ENCODE peak calls at places on chromosome 7, in six cellular contexts. D is tibial artery, O is BE2C, S is cardiac fibroblast, T is fibroblast of the aortic adventitia, J is retinal pigment epithelial cell. R is an unnamed sample.

GRCh38 chr7:137539111-137539715 is 195.7 kb upstream of the PTN start:
- DNase-seq in D (no peak), O (no peak), S (peak), T (peak), J (peak), R (no peak)

GRCh38 chr7:45585628-45586027 is 11.5 kb downstream of the ADCY1 start:
- DNase-seq in D (no peak), O (no peak), S (no peak), T (no peak), J (no peak), R (no peak)

GRCh38 chr7:38178695-38179344 is 775 bp downstream of the STARD3NL start:
- DNase-seq in D (no peak), O (no peak), S (peak), T (peak), J (no peak), R (no peak)

GRCh38 chr7:139582671-139583155 is 59.2 kb downstream of the CLEC2L start:
- DNase-seq in D (no peak), O (no peak), S (no peak), T (no peak), J (no peak), R (no peak)

GRCh38 chr7:50342616-50343114 is 38.1 kb downstream of the IKZF1 start:
- DNase-seq in D (no peak), O (no peak), S (no peak), T (no peak), J (no peak), R (no peak)

GRCh38 chr7:94580601-94581000 is 71.0 kb downstream of the CASD1 start:
- DNase-seq in D (no peak), O (no peak), S (peak), T (peak), J (peak), R (no peak)

GRCh38 chr7:15046851-15047250 is 144.3 kb upstream of the DGKB start:
- DNase-seq in D (no peak), O (no peak), S (no peak), T (no peak), J (no peak), R (no peak)

GRCh38 chr7:6556196-6556595 is 4.9 kb upstream of the GRID2IP start:
- DNase-seq in D (no peak), O (no peak), S (no peak), T (no peak), J (no peak), R (no peak)

GRCh38 chr7:668139-668871 is 58.2 kb upstream of the DNAAF5 start:
- DNase-seq in D (peak), O (no peak), S (peak), T (peak), J (no peak), R (no peak)

GRCh38 chr7:108263364-108263951 is 133.3 kb upstream of the LAMB4 start:
- DNase-seq in D (no peak), O (peak), S (no peak), T (no peak), J (no peak), R (no peak)

GRCh38 chr7:31935115-31935514 is 135.1 kb downstream of the PDE1C start:
- DNase-seq in D (no peak), O (no peak), S (no peak), T (no peak), J (no peak), R (no peak)

GRCh38 chr7:684416-684815 is 42.1 kb upstream of the DNAAF5 start:
- DNase-seq in D (no peak), O (no peak), S (no peak), T (no peak), J (no peak), R (no peak)

GRCh38 chr7:74627699-74628411 is 29.7 kb upstream of the GTF2I start:
- DNase-seq in D (no peak), O (peak), S (peak), T (peak), J (peak), R (no peak)

GRCh38 chr7:76268376-76268775 is 34.1 kb upstream of the HSPB1 start:
- DNase-seq in D (no peak), O (no peak), S (no peak), T (no peak), J (no peak), R (no peak)

GRCh38 chr7:2757904-2758672 is 70.1 kb downstream of the AMZ1 start:
- DNase-seq in D (peak), O (peak), S (peak), T (peak), J (peak), R (peak)

GRCh38 chr7:67423058-67423457 is 426.4 kb downstream of the TYW1 start:
- DNase-seq in D (no peak), O (peak), S (no peak), T (no peak), J (no peak), R (no peak)

GRCh38 chr7:121133444-121133843 is 144.9 kb downstream of the CPED1 start:
- DNase-seq in D (no peak), O (no peak), S (no peak), T (peak), J (no peak), R (no peak)

GRCh38 chr7:121138262-121138933 is 149.9 kb downstream of the CPED1 start:
- DNase-seq in D (no peak), O (no peak), S (no peak), T (peak), J (no peak), R (peak)

GRCh38 chr7:121139427-121139826 is 150.9 kb downstream of the CPED1 start:
- DNase-seq in D (no peak), O (no peak), S (peak), T (peak), J (no peak), R (no peak)

GRCh38 chr7:121140790-121141189 is 152.3 kb downstream of the CPED1 start:
- DNase-seq in D (no peak), O (no peak), S (no peak), T (peak), J (no peak), R (no peak)

GRCh38 chr7:121137580-121137979 is 149.1 kb downstream of the CPED1 start:
- DNase-seq in D (no peak), O (no peak), S (no peak), T (no peak), J (no peak), R (no peak)
- H3K4me3 ChIP-seq in D (no peak), O (no peak), S (no peak), T (no peak), J (no peak), R (no peak)

DNA sequence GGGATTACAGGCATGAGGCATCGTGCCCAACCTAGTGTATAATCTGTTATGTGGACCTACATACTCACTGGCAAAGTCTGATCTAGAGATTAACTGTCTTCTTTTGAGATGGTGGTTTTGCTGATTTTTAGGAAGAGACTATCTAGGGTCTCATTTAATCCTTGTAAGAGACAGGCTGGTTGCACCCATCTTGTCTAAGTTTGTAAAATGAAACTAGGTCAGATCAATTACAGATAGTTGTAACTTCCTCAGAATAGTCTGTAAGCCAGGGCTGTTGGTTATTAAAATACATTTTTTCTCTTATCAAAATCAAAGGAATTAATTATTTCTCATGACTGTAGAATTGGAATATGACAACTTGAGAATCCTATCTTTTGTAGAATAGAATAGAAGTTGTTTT is 64.6 kb upstream of the RPA3 start:
- DNase-seq in D (no peak), O (no peak), S (no peak), T (no peak), J (no peak), R (no peak)
- H3K4me3 ChIP-seq in D (no peak), O (no peak), S (no peak), T (no peak), J (no peak), R (no peak)

GRCh38 chr7:106282374-106282773 is 2.4 kb downstream of the NAMPT start:
- DNase-seq in D (no peak), O (no peak), S (peak), T (peak), J (no peak), R (no peak)
- H3K4me3 ChIP-seq in D (peak), O (no peak), S (peak), T (peak), J (no peak), R (peak)

GRCh38 chr7:48141551-48141950 is 29.7 kb upstream of the ABCA13 start:
- DNase-seq in D (no peak), O (no peak), S (no peak), T (no peak), J (no peak), R (no peak)

GRCh38 chr7:48139461-48139860 is 31.8 kb upstream of the ABCA13 start:
- DNase-seq in D (no peak), O (no peak), S (peak), T (peak), J (no peak), R (no peak)

GRCh38 chr7:48144291-48144768 is 26.9 kb upstream of the ABCA13 start:
- DNase-seq in D (no peak), O (no peak), S (no peak), T (no peak), J (no peak), R (no peak)

DNA sequence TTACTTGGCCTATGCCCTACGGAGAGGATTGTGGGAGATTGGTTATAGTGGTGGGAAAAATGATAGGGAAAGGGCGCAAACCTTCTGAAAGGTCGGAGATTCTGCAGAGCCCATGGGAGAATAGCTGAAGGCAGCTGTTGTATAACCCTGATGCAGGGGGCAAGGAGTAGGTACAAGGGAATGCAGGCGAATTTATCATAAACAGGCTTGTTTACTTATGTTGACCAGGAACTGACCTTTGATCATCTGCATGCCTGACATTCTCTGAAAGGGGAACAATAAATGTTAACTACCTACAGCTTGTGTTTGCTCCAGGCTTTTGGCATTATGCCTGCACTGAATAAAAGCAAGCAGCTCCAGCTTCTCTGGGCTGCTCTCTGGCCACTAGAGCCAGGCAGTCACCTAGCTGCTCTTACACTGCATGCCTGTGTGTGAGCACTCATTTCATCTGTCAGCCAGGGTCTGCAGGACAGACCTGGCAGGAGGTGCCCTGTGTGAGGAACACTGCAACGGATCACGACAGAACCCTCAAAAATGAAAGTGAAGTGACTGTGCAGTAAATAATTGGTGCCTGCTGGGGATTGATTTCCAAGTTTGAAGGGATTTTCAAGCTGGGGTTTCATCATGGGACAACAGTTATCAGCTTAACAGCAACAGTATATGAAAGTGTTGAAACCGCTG is 31.1 kb upstream of the ABCA13 start:
- DNase-seq in D (no peak), O (no peak), S (peak), T (peak), J (no peak), R (no peak)
- H3K4me3 ChIP-seq in D (no peak), O (no peak), S (no peak), T (no peak), J (no peak), R (no peak)

DNA sequence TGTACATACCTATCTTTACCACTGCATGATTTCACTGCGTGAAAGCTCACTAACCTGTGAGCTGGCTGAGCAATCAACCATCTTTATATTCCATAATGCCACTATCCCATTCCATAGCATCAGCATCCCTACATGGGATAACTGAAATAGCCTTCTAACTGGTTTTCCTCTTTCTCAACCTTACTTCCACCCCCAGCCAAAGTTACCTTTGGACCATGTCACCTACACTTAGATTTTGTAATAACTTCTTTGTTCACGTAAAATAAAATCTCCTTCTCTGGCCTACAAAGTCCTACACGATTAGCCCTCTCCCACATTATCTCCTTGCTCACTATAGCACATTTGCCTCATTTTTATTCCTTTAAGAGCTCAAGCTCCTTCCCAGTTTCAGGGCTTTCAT is 2.5 kb downstream of the PSMA2 start:
- DNase-seq in D (no peak), O (no peak), S (no peak), T (no peak), J (no peak), R (no peak)
- H3K4me3 ChIP-seq in D (no peak), O (no peak), S (no peak), T (no peak), J (no peak), R (peak)

DNA sequence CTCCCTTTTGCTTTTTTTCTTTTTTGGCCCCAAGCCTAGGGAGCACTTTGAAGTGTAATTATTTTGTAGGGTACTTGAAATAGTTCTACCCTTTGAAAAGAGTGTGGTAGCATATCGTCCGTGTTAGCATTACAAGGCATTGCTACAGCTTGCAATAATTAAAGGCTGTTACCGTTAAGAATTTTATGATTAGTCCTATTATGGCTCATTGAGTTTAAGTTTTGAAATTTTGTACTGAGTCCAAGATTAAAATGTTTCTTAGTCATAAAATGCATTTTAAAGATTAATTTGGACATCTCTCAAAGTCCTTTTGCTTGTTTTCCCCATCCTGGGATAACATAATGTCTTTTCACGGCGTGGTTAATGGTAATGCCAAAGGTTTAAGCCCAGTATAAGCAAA is 489.9 kb upstream of the LRRN3 start:
- DNase-seq in D (no peak), O (no peak), S (no peak), T (no peak), J (peak), R (no peak)
- H3K4me3 ChIP-seq in D (no peak), O (no peak), S (no peak), T (no peak), J (no peak), R (no peak)

GRCh38 chr7:130483036-130483435 is 8.8 kb upstream of the MEST start:
- DNase-seq in D (no peak), O (no peak), S (no peak), T (no peak), J (no peak), R (no peak)

GRCh38 chr7:130486114-130486962 is 5.5 kb upstream of the MEST start:
- DNase-seq in D (no peak), O (peak), S (no peak), T (no peak), J (no peak), R (peak)

GRCh38 chr7:130486963-130487324 is 4.9 kb upstream of the MEST start:
- DNase-seq in D (no peak), O (no peak), S (no peak), T (no peak), J (no peak), R (no peak)

GRCh38 chr7:130488376-130489139 is 3.3 kb upstream of the MEST start:
- DNase-seq in D (no peak), O (no peak), S (peak), T (no peak), J (no peak), R (no peak)

DNA sequence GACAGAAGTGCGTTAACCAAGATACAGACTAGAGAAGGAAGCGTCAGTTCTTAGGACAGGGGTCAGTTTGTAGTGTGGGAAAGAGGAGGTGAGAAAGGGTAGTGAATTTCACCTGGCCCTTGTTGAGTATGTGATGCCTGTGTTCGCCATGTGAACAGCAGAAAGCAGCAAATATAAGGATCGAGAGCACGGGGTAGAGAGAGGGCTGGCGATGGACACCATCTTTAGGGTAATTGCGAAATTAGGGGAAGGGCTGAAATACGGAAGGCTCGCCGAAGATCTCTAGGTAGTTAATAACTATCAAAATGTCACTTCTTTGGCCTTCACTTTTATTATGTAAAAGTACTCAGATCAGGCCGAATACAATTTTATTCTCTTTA is 6.2 kb upstream of the MEST start:
- DNase-seq in D (no peak), O (no peak), S (no peak), T (no peak), J (no peak), R (no peak)
- H3K4me3 ChIP-seq in D (peak), O (no peak), S (no peak), T (no peak), J (peak), R (peak)

GRCh38 chr7:150941983-150942590 is 36.0 kb downstream of the KCNH2 start:
- DNase-seq in D (no peak), O (peak), S (peak), T (no peak), J (no peak), R (no peak)

GRCh38 chr7:150944066-150945042 is 33.8 kb downstream of the KCNH2 start:
- DNase-seq in D (no peak), O (no peak), S (no peak), T (no peak), J (no peak), R (no peak)

GRCh38 chr7:150941351-150941982 is 36.7 kb downstream of the KCNH2 start:
- DNase-seq in D (no peak), O (no peak), S (no peak), T (no peak), J (no peak), R (no peak)

GRCh38 chr7:150943453-150943814 is 34.7 kb downstream of the KCNH2 start:
- DNase-seq in D (no peak), O (no peak), S (no peak), T (no peak), J (no peak), R (no peak)

DNA sequence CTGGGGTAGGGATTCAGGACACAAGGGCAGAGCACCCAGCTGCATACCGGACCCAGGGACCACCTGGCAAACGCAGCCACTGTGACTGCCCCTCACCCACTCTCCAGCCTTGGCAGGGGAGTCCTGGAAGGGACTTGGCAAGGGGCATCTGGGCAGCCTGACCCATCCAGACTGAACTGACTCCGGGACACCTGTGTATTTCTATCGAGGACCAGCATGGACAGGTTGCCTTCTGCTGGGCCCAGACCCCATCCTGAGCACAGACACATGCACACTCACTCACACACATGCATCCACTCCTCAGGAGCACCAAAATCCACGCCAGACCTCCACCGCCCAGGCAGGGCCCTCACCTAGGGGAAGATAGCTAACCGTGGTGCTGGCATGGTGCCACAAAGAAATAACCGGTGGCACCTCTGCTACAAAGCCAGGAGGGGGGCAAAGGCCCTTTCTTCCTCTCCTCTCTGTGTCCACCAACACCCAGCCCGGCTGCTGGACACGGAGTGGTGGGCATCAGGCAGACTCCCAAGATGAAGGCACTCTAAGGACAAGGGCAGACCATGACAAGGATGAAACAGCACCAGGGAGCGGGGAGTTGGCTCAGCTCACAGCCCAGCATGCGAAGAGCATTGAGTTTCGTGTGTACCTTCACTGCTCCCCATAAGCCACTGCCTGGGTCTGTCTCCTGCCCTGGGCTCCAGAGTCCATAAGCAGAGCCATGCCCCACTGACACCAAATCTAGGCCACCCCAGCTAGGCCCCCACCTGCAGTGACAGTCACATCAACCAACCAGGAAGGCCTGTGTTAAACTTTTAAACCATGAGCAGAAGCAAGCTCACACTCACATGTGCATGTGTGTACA is 35.3 kb downstream of the KCNH2 start:
- DNase-seq in D (no peak), O (peak), S (no peak), T (no peak), J (no peak), R (no peak)
- H3K4me3 ChIP-seq in D (no peak), O (no peak), S (no peak), T (no peak), J (no peak), R (no peak)

R was measured in GM06990.